ENCODE peak calls at places on chromosomes 13 and 19, in four cellular contexts. W is GM12878, X is K562, A is HepG2. N is an unnamed sample.

GRCh38 chr19:10587022-10587838 is at the start of gene AP1M2:
- DNase-seq in W (no peak), X (peak; percentile 4), A (no peak), N (peak; percentile 42)

GRCh38 chr13:110562696-110563462 is 1.4 kb upstream of the RAB20 start:
- DNase-seq in W (no peak), X (no peak), A (peak; percentile 59), N (no peak)

GRCh38 chr13:51590966-51591627 is 6.8 kb downstream of the WDFY2 start:
- DNase-seq in W (no peak), X (peak; percentile 10), A (peak; percentile 63), N (no peak)

GRCh38 chr19:12090807-12091206 is 26.3 kb downstream of the ZNF844 start:
- DNase-seq in W (peak; percentile 11), X (peak; percentile 58), A (peak; percentile 53), N (no peak)

GRCh38 chr13:59538512-59538911 is 625.2 kb downstream of the DIAPH3 start:
- DNase-seq in W (no peak), X (no peak), A (no peak), N (no peak)

GRCh38 chr13:39531646-39532045 is 71.3 kb downstream of the LHFPL6 start:
- DNase-seq in W (no peak), X (no peak), A (no peak), N (no peak)

GRCh38 chr19:1474011-1474764 is 4.8 kb downstream of the C19orf25 start:
- DNase-seq in W (no peak), X (no peak), A (no peak), N (no peak)

GRCh38 chr13:106143930-106144709 is 391.3 kb downstream of the EFNB2 start:
- DNase-seq in W (no peak), X (no peak), A (no peak), N (peak; percentile 82)

GRCh38 chr19:28396259-28396940 is 816.6 kb downstream of the UQCRFS1 start:
- DNase-seq in W (no peak), X (peak; percentile 31), A (no peak), N (no peak)

GRCh38 chr13:42747399-42747873 is 33.9 kb upstream of the FAM216B start:
- DNase-seq in W (no peak), X (no peak), A (no peak), N (no peak)

GRCh38 chr13:108597943-108598342 is 31.5 kb upstream of the MYO16 start:
- DNase-seq in W (no peak), X (no peak), A (peak; percentile 8), N (no peak)

GRCh38 chr19:36963262-36963661 is 47.1 kb downstream of the ZNF568 start:
- DNase-seq in W (no peak), X (no peak), A (no peak), N (no peak)

GRCh38 chr13:48806522-48806921 is 152.8 kb downstream of the CYSLTR2 start:
- DNase-seq in W (no peak), X (no peak), A (no peak), N (no peak)

GRCh38 chr13:97432232-97432916 is 1.6 kb upstream of the RAP2A start:
- DNase-seq in W (no peak), X (no peak), A (no peak), N (no peak)

GRCh38 chr13:93304134-93304533 is 77.5 kb downstream of the GPC6 start:
- DNase-seq in W (no peak), X (no peak), A (no peak), N (no peak)

GRCh38 chr13:42330991-42331390 is 59.0 kb downstream of the AKAP11 start:
- DNase-seq in W (no peak), X (no peak), A (no peak), N (no peak)

GRCh38 chr19:49425922-49426592 is 869 bp downstream of the GFY start:
- DNase-seq in W (no peak), X (peak; percentile 80), A (no peak), N (peak; percentile 73)

GRCh38 chr13:101623469-101624209 is 171.2 kb downstream of the ITGBL1 start:
- DNase-seq in W (no peak), X (no peak), A (peak; percentile 0), N (no peak)

GRCh38 chr19:4012092-4012974 is 4.8 kb downstream of the PIAS4 start:
- DNase-seq in W (no peak), X (no peak), A (no peak), N (no peak)
- TF ChIP-seq REST in W (no peak), X (no peak), A (no peak), N (no peak)

DNA sequence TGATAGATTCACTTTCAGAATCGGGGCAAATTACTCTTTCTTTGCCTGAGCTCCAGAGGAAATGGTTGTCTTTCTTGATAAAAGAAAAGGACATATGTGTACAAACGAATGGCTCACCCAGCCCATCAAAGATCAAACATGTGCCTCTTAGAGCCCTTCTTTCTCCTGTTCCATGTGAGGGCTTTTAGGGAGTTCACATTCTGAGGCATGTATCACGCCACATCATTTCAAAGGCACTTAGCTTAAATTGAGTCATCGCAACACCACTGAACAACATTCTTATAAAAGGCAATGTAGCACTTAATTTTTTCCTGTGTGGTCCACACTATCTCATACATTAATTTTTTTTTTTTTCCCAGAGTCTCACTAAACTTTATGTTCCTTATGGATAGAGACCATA is 521.0 kb downstream of the SUCLA2 start:
- DNase-seq in W (no peak), X (no peak), A (no peak), N (no peak)
- TF ChIP-seq ATF3 in W (no peak), X (no peak), A (no peak), N (no peak)

GRCh38 chr19:16364231-16364865 is 39.7 kb downstream of the KLF2 start:
- DNase-seq in W (no peak), X (no peak), A (no peak), N (no peak)

GRCh38 chr19:16361926-16362325 is 37.3 kb downstream of the KLF2 start:
- DNase-seq in W (no peak), X (no peak), A (no peak), N (no peak)

GRCh38 chr19:16363852-16364230 is 39.2 kb downstream of the KLF2 start:
- DNase-seq in W (no peak), X (no peak), A (no peak), N (no peak)

GRCh38 chr19:16361254-16361653 is 36.6 kb downstream of the KLF2 start:
- DNase-seq in W (no peak), X (no peak), A (no peak), N (no peak)

DNA sequence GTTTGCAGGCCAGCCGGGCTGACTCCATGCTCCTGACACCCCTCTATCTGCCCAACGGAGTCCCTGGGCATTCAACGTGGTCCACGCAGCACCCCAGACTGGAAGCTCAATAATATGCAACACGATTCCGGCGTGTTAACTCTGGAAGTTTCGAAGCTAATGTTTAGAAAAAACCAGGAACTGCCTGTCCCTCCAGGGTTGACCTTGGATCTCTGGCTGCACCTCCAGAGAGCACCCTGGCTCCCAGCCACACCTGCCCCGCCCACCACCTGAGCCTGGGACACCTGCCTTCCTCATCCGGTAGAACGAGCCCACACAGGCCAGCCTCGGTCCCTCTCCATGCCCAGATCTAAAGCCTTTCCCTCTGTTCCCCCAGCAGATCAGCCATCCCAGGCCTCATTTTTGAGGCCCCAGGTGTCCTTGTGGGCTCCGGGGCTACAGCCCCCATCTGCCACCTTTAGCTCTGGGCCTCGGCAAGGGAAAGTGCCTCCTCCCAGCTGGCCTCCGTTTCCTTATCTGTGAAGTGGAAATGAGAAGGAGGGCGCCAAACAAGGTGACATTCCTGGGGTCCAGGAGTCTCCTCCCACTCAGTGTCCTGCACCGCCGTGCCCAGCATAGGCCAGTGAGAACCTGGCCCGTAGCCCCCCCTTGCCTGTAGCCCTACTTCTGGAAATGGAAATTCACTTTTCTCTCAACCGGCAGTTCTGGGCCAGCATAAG is 38.7 kb downstream of the KLF2 start:
- DNase-seq in W (no peak), X (no peak), A (no peak), N (no peak)
- TF ChIP-seq RAD21 in W (no peak), X (no peak), A (no peak), N (no peak)

GRCh38 chr13:61884830-61885229 is 469.2 kb upstream of the PCDH20 start:
- DNase-seq in W (no peak), X (no peak), A (no peak), N (no peak)
- TF ChIP-seq REST in W (no peak), X (no peak), A (no peak), N (no peak)

GRCh38 chr19:35746087-35746462 is 624 bp downstream of the PSENEN start:
- DNase-seq in W (no peak), X (no peak), A (no peak), N (no peak)
- TF ChIP-seq ATF3 in W (no peak), X (no peak), A (no peak), N (no peak)

GRCh38 chr13:88005188-88005587 is 334.0 kb downstream of the SLITRK5 start:
- DNase-seq in W (no peak), X (no peak), A (no peak), N (no peak)
- TF ChIP-seq RAD21 in W (no peak), X (no peak), A (no peak), N (no peak)

N was measured in HCT116.